ENCODE peak calls at places on chromosomes 3 and 15, in ten cellular contexts. G, I, Q, L, W, J, N, F, D and C are unnamed samples.

GRCh38 chr15:100710213-100710612 is 107.8 kb downstream of the ASB7 start:
- DNase-seq in G (no peak), I (no peak), Q (no peak), L (no peak), W (no peak), J (no peak), N (no peak), F (no peak), D (no peak), C (no peak)

GRCh38 chr15:41501191-41501917 is 7.7 kb downstream of the ITPKA start:
- DNase-seq in G (no peak), I (no peak), Q (peak), L (no peak), W (no peak), J (no peak), N (peak), F (peak), D (no peak), C (no peak)

GRCh38 chr3:128459451-128459820 is 7.3 kb downstream of the DNAJB8 start:
- DNase-seq in G (no peak), I (no peak), Q (no peak), L (no peak), W (no peak), J (no peak), N (no peak), F (no peak), D (no peak), C (no peak)

GRCh38 chr3:34248352-34248751 is 449.9 kb downstream of the PDCD6IP start:
- DNase-seq in G (no peak), I (no peak), Q (no peak), L (no peak), W (no peak), J (no peak), N (no peak), F (no peak), D (no peak), C (no peak)

GRCh38 chr15:92074646-92075045 is 221.1 kb downstream of the SLCO3A1 start:
- DNase-seq in G (no peak), I (peak), Q (no peak), L (peak), W (peak), J (peak), N (no peak), F (peak), D (no peak), C (peak)

GRCh38 chr15:26376243-26376642 is 396.6 kb downstream of the GABRB3 start:
- DNase-seq in G (no peak), I (no peak), Q (no peak), L (no peak), W (no peak), J (no peak), N (no peak), F (no peak), D (no peak), C (no peak)

GRCh38 chr15:36415643-36416042 is 163.8 kb upstream of the CDIN1 start:
- DNase-seq in G (no peak), I (no peak), Q (no peak), L (no peak), W (peak), J (no peak), N (no peak), F (peak), D (no peak), C (peak)

GRCh38 chr3:77620009-77620408 is 580.1 kb downstream of the ROBO2 start:
- DNase-seq in G (no peak), I (no peak), Q (no peak), L (no peak), W (no peak), J (no peak), N (no peak), F (peak), D (no peak), C (no peak)

GRCh38 chr15:67873777-67874176 is 33.9 kb upstream of the RNU6-1 start:
- DNase-seq in G (no peak), I (no peak), Q (peak), L (no peak), W (no peak), J (no peak), N (no peak), F (no peak), D (no peak), C (no peak)

GRCh38 chr3:171212648-171213047 is 186.1 kb upstream of the SLC2A2 start:
- DNase-seq in G (no peak), I (no peak), Q (no peak), L (no peak), W (no peak), J (no peak), N (no peak), F (no peak), D (no peak), C (no peak)

GRCh38 chr3:58667229-58667628 is 655 bp upstream of the FAM3D start:
- DNase-seq in G (no peak), I (no peak), Q (no peak), L (no peak), W (no peak), J (no peak), N (no peak), F (no peak), D (no peak), C (no peak)

GRCh38 chr15:22979069-22979698 is 984 bp downstream of the CYFIP1 start:
- DNase-seq in G (no peak), I (peak), Q (peak), L (peak), W (peak), J (peak), N (peak), F (peak), D (no peak), C (peak)

GRCh38 chr15:101579766-101580165 is 72.4 kb downstream of the TM2D3 start:
- DNase-seq in G (no peak), I (no peak), Q (no peak), L (no peak), W (peak), J (no peak), N (no peak), F (peak), D (no peak), C (peak)

GRCh38 chr3:64216706-64217105 is 8.6 kb downstream of the PRICKLE2 start:
- DNase-seq in G (no peak), I (no peak), Q (no peak), L (no peak), W (peak), J (no peak), N (no peak), F (peak), D (no peak), C (peak)

GRCh38 chr3:115518100-115518852 is 105.0 kb upstream of the GAP43 start:
- DNase-seq in G (peak), I (no peak), Q (no peak), L (peak), W (peak), J (peak), N (peak), F (peak), D (no peak), C (peak)

GRCh38 chr3:61665121-61665520 is 103.8 kb downstream of the PTPRG start:
- DNase-seq in G (no peak), I (no peak), Q (no peak), L (no peak), W (no peak), J (no peak), N (no peak), F (no peak), D (no peak), C (no peak)

GRCh38 chr3:148902173-148902791 is 37.2 kb downstream of the CPA3 start:
- DNase-seq in G (peak), I (no peak), Q (no peak), L (no peak), W (peak), J (no peak), N (no peak), F (peak), D (no peak), C (peak)

GRCh38 chr15:84917452-84917851 is 33.0 kb downstream of the SLC28A1 start:
- DNase-seq in G (no peak), I (no peak), Q (no peak), L (no peak), W (no peak), J (no peak), N (no peak), F (no peak), D (no peak), C (no peak)

DNA sequence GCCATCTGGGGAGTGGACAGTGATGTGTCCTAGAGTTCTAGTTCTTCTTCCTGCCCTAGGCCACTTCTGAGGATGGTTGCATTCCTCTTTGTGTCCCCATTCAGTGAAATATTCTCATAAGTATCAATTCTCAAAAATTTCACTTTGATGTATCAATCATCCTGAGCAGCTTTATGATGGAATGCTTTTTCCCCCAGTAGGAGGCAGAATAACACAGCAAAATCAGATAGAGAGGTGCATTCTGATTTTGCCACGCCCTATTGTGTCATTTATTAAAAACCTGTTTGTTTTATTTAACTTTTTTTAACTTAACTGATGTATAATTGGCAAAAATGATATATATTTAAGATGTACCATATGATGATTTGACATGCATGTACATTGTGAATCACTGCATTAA is 656.0 kb upstream of the GRM7 start:
- DNase-seq in G (no peak), I (no peak), Q (no peak), L (no peak), W (no peak), J (no peak), N (no peak), F (no peak), D (no peak), C (no peak)
- TF ChIP-seq CTCF in G (no peak), I (peak), Q (no peak), L (no peak), W (no peak), J (no peak), N (no peak), F (no peak), D (no peak), C (no peak)

DNA sequence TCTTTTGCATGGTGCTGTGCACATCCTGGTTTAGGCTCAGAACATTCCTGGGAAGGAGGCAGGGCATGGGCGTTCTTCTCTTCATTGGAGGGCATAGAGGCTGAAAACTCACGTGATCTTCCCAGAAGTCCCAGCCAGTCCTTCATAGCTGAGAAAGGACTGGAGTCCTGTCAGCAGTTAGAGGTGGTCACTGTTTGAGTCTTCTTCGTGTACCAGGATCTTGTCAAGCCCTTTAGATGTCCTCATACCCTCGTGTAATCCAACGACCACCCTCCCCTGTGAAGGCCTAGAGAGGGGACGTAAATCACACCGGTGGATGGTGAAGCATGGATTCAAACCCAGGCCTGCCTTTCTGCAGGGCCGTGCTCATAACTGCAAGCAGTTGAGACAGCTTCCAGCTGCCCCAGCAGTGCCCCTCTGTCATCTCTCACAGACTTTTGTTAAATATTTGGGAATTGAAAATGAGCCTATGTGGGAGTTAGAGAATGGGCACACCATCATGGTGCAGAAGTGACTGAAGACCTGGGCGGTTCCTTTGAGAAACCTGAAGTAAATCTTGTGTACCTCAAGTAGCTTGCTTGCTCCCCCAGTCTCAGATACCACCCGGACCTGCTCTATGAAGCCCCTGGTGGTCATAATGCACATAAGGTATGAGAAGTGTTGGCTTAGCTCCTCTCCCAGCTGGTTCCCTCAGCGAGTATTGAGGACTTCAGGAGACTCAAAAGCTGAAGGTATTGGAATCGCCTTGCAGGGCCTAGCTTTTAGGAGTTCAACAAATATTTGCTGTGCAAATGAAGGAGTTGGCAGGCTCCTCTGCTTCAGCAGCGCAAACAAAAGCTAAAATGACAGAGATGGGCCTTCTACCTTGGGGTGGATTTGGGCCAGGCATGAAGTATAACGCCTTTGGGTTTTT is 1.4 kb downstream of the CMTM8 start:
- DNase-seq in G (peak), I (no peak), Q (peak), L (no peak), W (peak), J (no peak), N (peak), F (no peak), D (no peak), C (peak)
- H3K4me3 ChIP-seq in G (peak), I (peak), Q (peak), L (peak), W (peak), J (no peak), N (peak), F (peak), D (peak), C (peak)

GRCh38 chr3:132553811-132554210 is 43.3 kb upstream of the ACKR4 start:
- DNase-seq in G (no peak), I (no peak), Q (no peak), L (no peak), W (no peak), J (no peak), N (no peak), F (no peak), D (no peak), C (peak)

GRCh38 chr3:132561003-132561402 is 36.1 kb upstream of the ACKR4 start:
- DNase-seq in G (no peak), I (no peak), Q (no peak), L (no peak), W (no peak), J (no peak), N (no peak), F (no peak), D (no peak), C (no peak)

GRCh38 chr3:132555316-132556035 is 41.6 kb upstream of the ACKR4 start:
- DNase-seq in G (no peak), I (no peak), Q (no peak), L (no peak), W (no peak), J (no peak), N (no peak), F (no peak), D (no peak), C (no peak)

GRCh38 chr3:132554437-132554836 is 42.6 kb upstream of the ACKR4 start:
- DNase-seq in G (peak), I (no peak), Q (no peak), L (no peak), W (peak), J (no peak), N (no peak), F (peak), D (no peak), C (peak)

DNA sequence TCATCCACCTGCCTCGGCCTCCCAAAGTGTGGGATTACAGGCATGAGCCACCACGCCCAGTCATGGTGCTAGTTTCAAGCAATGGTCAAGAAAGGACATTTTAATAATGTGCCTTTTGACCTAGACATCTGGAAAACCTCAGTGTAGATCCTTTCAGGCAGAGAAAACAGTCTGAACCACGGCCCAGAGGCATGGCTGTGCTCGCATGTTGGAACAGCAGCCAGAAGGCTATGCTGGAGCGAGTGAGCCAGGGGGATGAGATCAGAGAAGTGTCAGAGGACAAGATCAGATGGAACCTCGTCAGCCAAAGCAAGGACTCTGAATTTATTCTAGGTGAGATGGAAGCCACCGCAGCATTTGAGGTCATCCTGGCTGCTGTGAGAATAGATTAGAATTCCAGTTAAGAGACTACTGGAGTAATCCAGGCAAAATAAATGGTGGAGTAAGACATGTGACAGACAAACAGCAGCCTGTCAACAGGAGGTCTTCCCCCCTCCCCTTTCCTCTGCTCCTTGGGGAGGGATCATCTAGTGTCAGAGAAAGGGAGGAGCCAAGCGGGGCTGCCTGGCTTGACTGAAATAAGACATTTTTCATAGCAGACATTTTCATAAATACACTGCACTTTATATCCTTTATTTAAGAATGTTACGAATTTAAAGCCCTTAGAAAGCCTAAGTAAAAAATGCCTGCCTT is 40.5 kb upstream of the ACKR4 start:
- DNase-seq in G (no peak), I (no peak), Q (no peak), L (no peak), W (no peak), J (no peak), N (no peak), F (no peak), D (no peak), C (no peak)
- TF ChIP-seq CTCF in G (no peak), I (no peak), Q (no peak), L (no peak), W (no peak), J (no peak), N (no peak), F (no peak), D (no peak), C (no peak)

GRCh38 chr3:13507247-13507790 is 27.2 kb downstream of the HDAC11 start:
- DNase-seq in G (no peak), I (no peak), Q (no peak), L (no peak), W (no peak), J (peak), N (no peak), F (no peak), D (no peak), C (no peak)

GRCh38 chr3:13509816-13510192 is 29.7 kb downstream of the HDAC11 start:
- DNase-seq in G (no peak), I (peak), Q (no peak), L (no peak), W (no peak), J (no peak), N (no peak), F (no peak), D (no peak), C (no peak)

GRCh38 chr3:13508496-13508895 is 28.4 kb downstream of the HDAC11 start:
- DNase-seq in G (no peak), I (peak), Q (no peak), L (no peak), W (no peak), J (no peak), N (no peak), F (no peak), D (no peak), C (no peak)

GRCh38 chr3:13507791-13508339 is 27.8 kb downstream of the HDAC11 start:
- DNase-seq in G (no peak), I (peak), Q (no peak), L (no peak), W (peak), J (no peak), N (peak), F (peak), D (no peak), C (peak)

GRCh38 chr3:13509066-13509815 is 29.1 kb downstream of the HDAC11 start:
- DNase-seq in G (no peak), I (peak), Q (no peak), L (no peak), W (no peak), J (no peak), N (no peak), F (no peak), D (no peak), C (no peak)
- H3K4me3 ChIP-seq in G (no peak), I (no peak), Q (no peak), L (no peak), W (no peak), J (no peak), N (no peak), F (no peak), D (no peak), C (no peak)

DNA sequence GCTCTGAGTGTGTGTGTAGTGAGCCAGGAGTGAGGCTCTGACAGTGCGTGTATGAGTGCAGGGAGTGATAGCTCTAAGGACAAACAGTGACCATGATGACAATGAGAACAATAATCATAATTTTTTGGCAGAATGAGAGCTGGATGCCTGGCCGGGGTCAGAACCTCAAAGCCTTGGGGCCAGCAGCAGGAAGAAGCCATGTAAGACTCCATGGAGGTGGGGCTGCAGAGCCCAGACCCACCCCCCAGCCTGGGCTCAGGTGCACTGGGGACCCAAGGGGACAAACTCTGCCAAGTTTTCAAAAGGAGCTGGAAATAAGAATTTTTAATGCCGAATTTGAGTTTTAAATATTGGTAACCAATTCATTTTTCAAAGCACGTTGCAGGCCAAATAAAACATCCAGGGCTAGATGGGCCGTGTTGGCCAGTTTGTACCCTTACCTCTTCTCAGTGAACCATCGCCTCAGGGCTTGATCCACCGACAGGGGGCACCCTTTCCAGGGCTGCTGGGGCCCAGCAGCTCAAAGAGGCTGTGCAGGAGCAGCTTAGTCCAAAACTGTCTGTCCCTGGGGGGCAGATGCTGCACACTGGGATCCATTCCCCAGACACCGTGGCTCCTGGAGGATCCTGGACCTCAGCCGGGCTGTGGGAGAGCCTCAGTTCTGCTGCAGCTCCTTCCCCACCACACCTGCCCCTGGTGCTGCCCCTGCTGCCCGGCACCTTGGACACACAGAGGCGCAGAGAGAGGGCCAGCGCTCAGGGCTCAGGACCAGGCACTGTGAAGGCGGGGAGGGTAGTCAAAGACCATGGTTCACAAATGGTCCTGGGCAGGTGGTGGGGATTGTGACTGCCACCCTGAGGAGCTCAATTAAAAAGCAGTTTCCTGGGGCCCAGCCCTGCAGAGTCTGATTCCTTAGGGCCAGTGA is 86.1 kb upstream of the PRR20G start:
- DNase-seq in G (no peak), I (no peak), Q (no peak), L (no peak), W (no peak), J (no peak), N (no peak), F (no peak), D (no peak), C (no peak)
- TF ChIP-seq CTCF in G (peak), I (peak), Q (no peak), L (peak), W (peak), J (no peak), N (peak), F (peak), D (no peak), C (peak)

GRCh38 chr15:44286814-44287555 is 1.5 kb upstream of the GOLM2 start:
- DNase-seq in G (no peak), I (no peak), Q (no peak), L (no peak), W (no peak), J (no peak), N (no peak), F (no peak), D (no peak), C (no peak)
- H3K4me3 ChIP-seq in G (peak), I (peak), Q (peak), L (peak), W (peak), J (no peak), N (peak), F (peak), D (peak), C (peak)

GRCh38 chr3:49721861-49722781 is 1.6 kb downstream of the GMPPB start:
- DNase-seq in G (no peak), I (no peak), Q (no peak), L (no peak), W (no peak), J (no peak), N (no peak), F (no peak), D (no peak), C (no peak)

GRCh38 chr3:49723301-49723630 is 485 bp downstream of the GMPPB start:
- DNase-seq in G (no peak), I (peak), Q (peak), L (peak), W (peak), J (peak), N (peak), F (peak), D (no peak), C (peak)

GRCh38 chr3:49722896-49723295 is 855 bp downstream of the GMPPB start:
- DNase-seq in G (no peak), I (no peak), Q (no peak), L (no peak), W (no peak), J (peak), N (peak), F (no peak), D (no peak), C (no peak)

GRCh38 chr3:49724586-49724985 is 835 bp upstream of the GMPPB start:
- DNase-seq in G (no peak), I (no peak), Q (no peak), L (no peak), W (peak), J (peak), N (peak), F (no peak), D (no peak), C (no peak)

GRCh38 chr3:49723631-49724551 is at the start of gene GMPPB:
- DNase-seq in G (peak), I (peak), Q (peak), L (peak), W (peak), J (peak), N (peak), F (peak), D (no peak), C (peak)
- TF ChIP-seq CTCF in G (no peak), I (no peak), Q (no peak), L (no peak), W (no peak), J (no peak), N (no peak), F (no peak), D (no peak), C (no peak)